ENCODE peak calls at places on chromosome 4, in six cellular contexts. S is LoVo; C is body of pancreas; R is astrocyte of the spinal cord; L is effector CD4-positive, alpha-beta T cell; B is amniotic epithelial cell. H is an unnamed sample.
A peak's percentile ranks its signal among the peaks of the same experiment; 100 is the strongest.

GRCh38 chr4:84632092-84632491 is 49.2 kb downstream of the CDS1 start:
- DNase-seq in S (no peak), C (no peak), R (peak; percentile 71), L (no peak), B (peak; percentile 94), H (no peak)

GRCh38 chr4:120714581-120714980 is 207.9 kb downstream of the PRDM5 start:
- DNase-seq in S (no peak), C (no peak), R (no peak), L (no peak), B (peak; percentile 87), H (no peak)

GRCh38 chr4:39096847-39097246 is 34.8 kb downstream of the KLHL5 start:
- DNase-seq in S (no peak), C (no peak), R (no peak), L (no peak), B (no peak), H (no peak)

GRCh38 chr4:187612211-187612780 is 383.3 kb upstream of the ZFP42 start:
- DNase-seq in S (no peak), C (no peak), R (no peak), L (no peak), B (no peak), H (no peak)

GRCh38 chr4:3514806-3515421 is 17.3 kb downstream of the LRPAP1 start:
- DNase-seq in S (no peak), C (no peak), R (no peak), L (no peak), B (no peak), H (no peak)

GRCh38 chr4:153804742-153805141 is 15.9 kb upstream of the SFRP2 start:
- DNase-seq in S (no peak), C (no peak), R (no peak), L (no peak), B (no peak), H (no peak)

GRCh38 chr4:101238706-101239105 is 108.6 kb downstream of the PPP3CA start:
- DNase-seq in S (no peak), C (no peak), R (peak; percentile 59), L (no peak), B (peak; percentile 62), H (no peak)

GRCh38 chr4:166458756-166459155 is 585.7 kb downstream of the TLL1 start:
- DNase-seq in S (no peak), C (no peak), R (peak; percentile 16), L (no peak), B (peak; percentile 50), H (no peak)

GRCh38 chr4:94011190-94011589 is 182.6 kb downstream of the ATOH1 start:
- DNase-seq in S (no peak), C (no peak), R (no peak), L (no peak), B (no peak), H (no peak)

GRCh38 chr4:3410401-3411135 is 31.2 kb upstream of the HGFAC start:
- DNase-seq in S (no peak), C (no peak), R (no peak), L (no peak), B (no peak), H (no peak)

GRCh38 chr4:10737335-10737734 is 52.8 kb upstream of the CLNK start:
- DNase-seq in S (no peak), C (no peak), R (peak; percentile 68), L (no peak), B (peak; percentile 61), H (no peak)

GRCh38 chr4:103150677-103151076 is 47.5 kb downstream of the CENPE start:
- DNase-seq in S (no peak), C (no peak), R (no peak), L (no peak), B (peak; percentile 44), H (no peak)

GRCh38 chr4:183729069-183729406 is 69.9 kb downstream of the TRAPPC11 start:
- DNase-seq in S (no peak), C (no peak), R (no peak), L (no peak), B (no peak), H (no peak)

GRCh38 chr4:165838575-165838974 is 34.5 kb upstream of the TLL1 start:
- DNase-seq in S (no peak), C (no peak), R (no peak), L (no peak), B (no peak), H (no peak)

GRCh38 chr4:102696763-102697162 is 64.0 kb downstream of the MANBA start:
- DNase-seq in S (no peak), C (no peak), R (no peak), L (no peak), B (no peak), H (no peak)

GRCh38 chr4:161237495-161237894 is 926.3 kb downstream of the FSTL5 start:
- DNase-seq in S (no peak), C (no peak), R (no peak), L (no peak), B (no peak), H (no peak)

GRCh38 chr4:103443324-103443723 is 245.2 kb upstream of the CENPE start:
- DNase-seq in S (no peak), C (no peak), R (no peak), L (no peak), B (no peak), H (no peak)

GRCh38 chr4:2068566-2068965 is 9.4 kb downstream of the NAT8L start:
- DNase-seq in S (no peak), C (no peak), R (no peak), L (no peak), B (no peak), H (no peak)

GRCh38 chr4:84753318-84753972 is 170.5 kb downstream of the CDS1 start:
- DNase-seq in S (no peak), C (no peak), R (no peak), L (no peak), B (no peak), H (no peak)

GRCh38 chr4:114782842-114783595 is 184.4 kb downstream of the UGT8 start:
- DNase-seq in S (no peak), C (no peak), R (peak; percentile 17), L (no peak), B (no peak), H (no peak)

GRCh38 chr4:8917868-8918783 is 46.5 kb upstream of the HMX1 start:
- DNase-seq in S (peak; percentile 48), C (peak; percentile 78), R (peak; percentile 16), L (peak; percentile 40), B (no peak), H (peak; percentile 36)

GRCh38 chr4:149101649-149102048 is 659.4 kb upstream of the NR3C2 start:
- DNase-seq in S (no peak), C (no peak), R (no peak), L (no peak), B (no peak), H (no peak)

GRCh38 chr4:83358410-83358809 is 23.8 kb upstream of the HPSE start:
- DNase-seq in S (no peak), C (no peak), R (peak; percentile 78), L (no peak), B (peak; percentile 92), H (no peak)

GRCh38 chr4:33063238-33063637 is 2343.1 kb downstream of the PCDH7 start:
- DNase-seq in S (no peak), C (no peak), R (peak; percentile 59), L (no peak), B (peak; percentile 96), H (no peak)

GRCh38 chr4:3369781-3370660 is 71.7 kb upstream of the HGFAC start:
- DNase-seq in S (no peak), C (no peak), R (peak; percentile 89), L (no peak), B (peak; percentile 54), H (no peak)

GRCh38 chr4:53640576-53641459 is 49.5 kb upstream of the LNX1 start:
- DNase-seq in S (no peak), C (peak; percentile 69), R (no peak), L (no peak), B (peak; percentile 10), H (no peak)

GRCh38 chr4:54254915-54255246 is 25.8 kb downstream of the PDGFRA start:
- DNase-seq in S (no peak), C (no peak), R (no peak), L (no peak), B (no peak), H (no peak)

GRCh38 chr4:78691971-78692814 is 84.0 kb upstream of the BMP2K start:
- DNase-seq in S (no peak), C (no peak), R (no peak), L (no peak), B (peak; percentile 47), H (no peak)

GRCh38 chr4:19494958-19495357 is 756.7 kb upstream of the SLIT2 start:
- DNase-seq in S (no peak), C (no peak), R (peak; percentile 13), L (no peak), B (peak; percentile 41), H (no peak)

GRCh38 chr4:70734168-70734954 is 12.6 kb downstream of the RUFY3 start:
- DNase-seq in S (peak; percentile 44), C (peak; percentile 40), R (peak; percentile 54), L (peak; percentile 12), B (peak; percentile 76), H (no peak)

GRCh38 chr4:7621252-7621651 is 186.5 kb upstream of the PSAPL1 start:
- DNase-seq in S (no peak), C (no peak), R (no peak), L (no peak), B (no peak), H (no peak)

GRCh38 chr4:6991249-6991648 is 51.9 kb upstream of the TADA2B start:
- DNase-seq in S (no peak), C (no peak), R (no peak), L (no peak), B (no peak), H (no peak)

GRCh38 chr4:121936101-121936500 is 15.8 kb downstream of the TRPC3 start:
- DNase-seq in S (no peak), C (no peak), R (no peak), L (no peak), B (peak; percentile 27), H (no peak)

GRCh38 chr4:25021206-25021605 is 9.5 kb downstream of the LGI2 start:
- DNase-seq in S (no peak), C (no peak), R (no peak), L (no peak), B (no peak), H (no peak)

GRCh38 chr4:123127865-123128264 is 205.5 kb upstream of the NUDT6 start:
- DNase-seq in S (no peak), C (no peak), R (no peak), L (no peak), B (peak; percentile 53), H (no peak)

GRCh38 chr4:76729991-76730390 is 168.0 kb downstream of the SOWAHB start:
- DNase-seq in S (no peak), C (no peak), R (no peak), L (no peak), B (peak; percentile 47), H (no peak)

GRCh38 chr4:184900184-184900583 is 74.4 kb upstream of the ACSL1 start:
- DNase-seq in S (no peak), C (no peak), R (no peak), L (no peak), B (no peak), H (no peak)

GRCh38 chr4:9812530-9813340 is 31.3 kb downstream of the DRD5 start:
- DNase-seq in S (no peak), C (no peak), R (no peak), L (no peak), B (no peak), H (no peak)

GRCh38 chr4:8599657-8600056 is 7.1 kb downstream of the CPZ start:
- DNase-seq in S (peak; percentile 61), C (no peak), R (peak; percentile 91), L (no peak), B (peak; percentile 43), H (no peak)

GRCh38 chr4:126004936-126005335 is 690.2 kb downstream of the FAT4 start:
- DNase-seq in S (no peak), C (no peak), R (peak; percentile 29), L (no peak), B (peak; percentile 56), H (no peak)